ENCODE peak calls at places on chromosomes 2 and 18, in seven cellular contexts. G, S, P, C, Z, F and Y are unnamed samples. For H3K4me1, the result is how much of the 10 kb centered on the place peaks cover.

GRCh38 chr2:8431446-8432125 is 250.3 kb upstream of the ID2 start:
- DNase-seq in G (no peak), S (no peak), P (no peak), Z (no peak), C (no peak), F (peak), Y (no peak)

GRCh38 chr2:200751786-200752185 is 59.9 kb upstream of the BZW1 start:
- DNase-seq in Z (no peak), P (no peak), G (no peak), S (no peak), C (no peak), F (no peak), Y (no peak)

GRCh38 chr2:150549381-150549780 is 61.9 kb upstream of the RND3 start:
- DNase-seq in C (no peak), P (no peak), S (no peak), G (no peak), F (no peak), Z (no peak), Y (no peak)

GRCh38 chr18:27363918-27364317 is 178.8 kb upstream of the CHST9 start:
- DNase-seq in P (peak), G (no peak), Z (no peak), S (no peak), C (no peak), F (peak), Y (no peak)

GRCh38 chr2:120879401-120880295 is 144.0 kb downstream of the GLI2 start:
- DNase-seq in S (no peak), G (no peak), F (peak), Z (no peak), P (no peak), C (no peak), Y (peak)

GRCh38 chr2:169110919-169111318 is 41.6 kb downstream of the DHRS9 start:
- DNase-seq in C (no peak), S (no peak), Z (no peak), F (peak), P (no peak), G (no peak), Y (no peak)

GRCh38 chr2:158006961-158007664 is 94.6 kb upstream of the UPP2 start:
- DNase-seq in S (no peak), F (peak), Z (no peak), G (peak), P (no peak), C (no peak), Y (no peak)

GRCh38 chr2:26399781-26400376 is 1.8 kb upstream of the DRC1 start:
- DNase-seq in F (no peak), Z (no peak), P (no peak), S (no peak), G (no peak), C (no peak), Y (no peak)

GRCh38 chr18:32930695-32931301 is 158.0 kb upstream of the KLHL14 start:
- DNase-seq in F (peak), P (peak), Z (no peak), C (no peak), G (no peak), S (no peak), Y (no peak)

GRCh38 chr2:66582975-66583842 is 148.3 kb downstream of the MEIS1 start:
- DNase-seq in P (no peak), F (no peak), G (no peak), C (peak), S (no peak), Z (no peak), Y (no peak)

GRCh38 chr18:12327510-12328178 is 19.6 kb downstream of the TUBB6 start:
- DNase-seq in G (peak), P (peak), F (peak), C (peak), S (peak), Z (peak), Y (peak)

GRCh38 chr18:32550958-32551357 is 80.3 kb upstream of the GAREM1 start:
- DNase-seq in P (peak), Z (no peak), G (no peak), S (no peak), F (no peak), C (no peak), Y (no peak)

GRCh38 chr2:48118895-48119294 is 212.6 kb upstream of the FBXO11 start:
- DNase-seq in F (no peak), S (no peak), C (no peak), Z (no peak), P (no peak), G (no peak), Y (no peak)

GRCh38 chr2:169512525-169512924 is 3.0 kb downstream of the KLHL41 start:
- DNase-seq in C (no peak), F (peak), G (no peak), Z (no peak), P (no peak), S (no peak), Y (no peak)

GRCh38 chr18:49611316-49611715 is 49.5 kb downstream of the LIPG start:
- DNase-seq in P (no peak), G (no peak), F (no peak), C (no peak), Z (no peak), S (no peak), Y (no peak)

GRCh38 chr2:126698376-126698775 is 42.4 kb downstream of the GYPC start:
- DNase-seq in P (no peak), Z (no peak), S (no peak), G (no peak), C (no peak), F (no peak), Y (no peak)

GRCh38 chr2:110675679-110676078 is 2.2 kb downstream of the BUB1 start:
- DNase-seq in P (no peak), C (no peak), Z (no peak), F (no peak), S (no peak), G (no peak), Y (no peak)
- H3K4me3 ChIP-seq in P (no peak), C (no peak), Z (no peak), F (no peak), S (no peak), G (no peak), Y (no peak)

DNA sequence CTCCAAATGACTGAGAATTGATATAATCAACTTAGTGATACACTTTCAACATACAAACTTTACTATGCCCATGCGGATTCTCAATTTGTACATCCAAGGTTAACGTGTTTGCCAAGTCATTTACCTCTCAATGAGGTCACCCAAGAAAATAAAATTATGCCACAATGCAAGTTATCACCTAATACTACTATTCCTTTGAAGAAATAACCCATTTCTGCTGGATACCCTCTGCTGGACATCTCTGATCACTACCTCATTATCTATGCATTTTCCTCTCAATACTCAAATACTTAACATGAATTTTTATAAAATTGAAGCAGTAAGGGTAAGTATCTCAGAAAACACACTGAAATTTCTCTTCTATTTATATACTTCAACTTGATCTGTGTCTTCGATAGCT is 12.7 kb downstream of the HNRNPLL start:
- DNase-seq in Z (no peak), C (no peak), G (no peak), S (no peak), P (no peak), F (no peak), Y (no peak)
- TF ChIP-seq CTCF in Z (no peak), C (no peak), G (peak), S (no peak), P (no peak), F (peak), Y (no peak)

DNA sequence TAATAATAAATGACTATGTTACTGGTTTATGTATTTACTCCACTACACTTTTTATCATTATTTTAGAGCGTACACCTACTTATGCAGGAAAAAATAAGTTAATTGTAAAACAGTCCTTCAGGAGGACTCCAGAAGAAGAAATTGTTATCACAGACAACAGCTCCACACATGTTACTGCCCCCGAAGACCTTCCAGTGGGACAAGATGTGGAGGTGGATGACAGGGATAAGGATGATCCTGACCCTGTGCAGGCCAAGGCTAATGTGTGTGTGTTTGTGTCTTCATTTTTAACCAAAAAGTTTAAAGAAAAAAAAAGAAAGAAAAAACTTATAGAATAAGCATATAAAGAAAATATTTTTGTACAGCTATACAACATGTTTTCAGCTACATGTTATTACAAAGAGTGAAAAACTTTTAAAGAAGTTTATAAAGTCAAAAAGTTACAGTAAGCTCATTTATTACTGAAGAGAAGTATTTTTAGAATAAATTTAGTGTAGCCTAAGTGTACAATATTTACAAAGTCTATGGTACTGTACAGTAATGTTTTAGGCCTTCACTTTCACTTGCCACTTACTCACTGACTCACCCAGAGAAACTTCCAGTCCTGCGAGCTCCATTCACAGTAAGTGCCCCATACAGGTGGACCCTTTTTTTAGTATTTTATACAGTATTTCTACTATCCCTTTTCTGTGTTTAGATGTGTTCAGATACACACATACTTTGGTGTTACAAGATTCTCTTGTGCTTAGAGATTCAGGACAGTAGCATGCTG is 7.5 kb downstream of the TGFBRAP1 start:
- DNase-seq in F (peak), C (no peak), G (no peak), Z (no peak), P (no peak), S (no peak), Y (no peak)
- H3K4me1 ChIP-seq in F (under half), C (under half), G (under half), Z (under half), P (under half), S (under half), Y (under half)

DNA sequence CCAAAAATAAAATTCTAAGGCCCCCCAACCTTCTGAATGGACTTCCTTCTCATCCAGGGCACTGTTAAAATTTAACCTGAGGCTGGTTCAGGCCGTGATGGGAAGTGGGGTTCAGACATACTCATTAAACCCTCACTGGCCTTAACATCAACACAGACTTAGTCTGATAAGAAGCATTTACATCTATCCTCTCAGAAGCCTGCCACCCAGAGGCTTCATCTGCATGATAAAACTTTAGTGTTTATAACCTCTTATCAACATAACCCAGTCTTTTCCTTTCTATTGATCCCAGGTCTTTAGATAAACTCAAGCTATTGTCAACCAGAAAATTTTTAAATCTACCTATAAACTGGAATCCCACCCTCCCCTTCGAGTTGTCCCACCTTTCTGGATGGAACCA is 22.4 kb downstream of the ITSN2 start:
- DNase-seq in S (no peak), C (no peak), G (no peak), P (no peak), F (no peak), Z (no peak), Y (no peak)
- H3K4me3 ChIP-seq in S (no peak), C (no peak), G (no peak), P (no peak), F (no peak), Z (no peak), Y (no peak)

GRCh38 chr2:46042207-46042637 is 255.0 kb upstream of the EPAS1 start:
- DNase-seq in F (no peak), S (no peak), Z (no peak), P (peak), C (no peak), G (no peak), Y (no peak)
- TF ChIP-seq CTCF in F (no peak), S (no peak), Z (no peak), P (no peak), C (no peak), G (no peak), Y (no peak)

DNA sequence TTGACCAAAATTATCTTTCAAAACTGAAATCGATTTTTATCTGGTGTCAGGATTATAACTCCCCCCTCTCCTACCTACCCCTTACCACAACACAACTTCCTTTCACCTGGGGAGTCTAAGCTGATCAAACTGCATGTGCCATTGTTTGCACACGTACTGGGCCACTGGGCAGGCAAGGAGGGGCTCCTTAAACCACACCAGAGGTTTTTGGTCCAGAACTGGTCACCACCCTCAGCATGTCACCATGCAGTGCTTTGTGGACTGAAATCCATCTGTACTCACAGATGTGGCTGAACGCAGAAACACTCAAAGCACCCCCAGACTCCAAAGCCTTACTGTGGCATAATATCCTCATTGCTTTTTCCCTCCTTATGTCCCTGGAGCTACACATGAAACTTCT is 13.9 kb upstream of the ARHGAP25 start:
- DNase-seq in S (no peak), F (no peak), G (no peak), P (no peak), C (no peak), Z (no peak), Y (no peak)
- H3K4me1 ChIP-seq in S (half or more), F (under half), G (under half), P (under half), C (under half), Z (under half), Y (under half)